ENCODE peak calls at places on chromosomes 3 and 15, in eight cellular contexts. F is H1, O is astrocyte, A is GM23248, U is fibroblast of lung, R is H9, E is mammary epithelial cell, S is GM23338. J is an unnamed sample.

GRCh38 chr15:90994059-90994416 is 297 bp downstream of the PRC1 start:
- DNase-seq in F (no peak), O (no peak), A (peak; percentile 57), U (no peak), R (no peak), E (peak; percentile 9), S (peak; percentile 31), J (no peak)

GRCh38 chr3:151428386-151428785 is 32.5 kb downstream of the IGSF10 start:
- DNase-seq in F (no peak), O (no peak), A (no peak), U (no peak), R (no peak), E (no peak), S (no peak), J (no peak)

GRCh38 chr3:32569540-32570425 is 875 bp downstream of the DYNC1LI1 start:
- DNase-seq in F (peak; percentile 91), O (no peak), A (peak; percentile 50), U (peak; percentile 32), R (peak; percentile 93), E (peak; percentile 66), S (peak; percentile 93), J (peak; percentile 52)

GRCh38 chr15:42405876-42406482 is 46.7 kb downstream of the CAPN3 start:
- DNase-seq in F (no peak), O (no peak), A (no peak), U (no peak), R (no peak), E (peak; percentile 8), S (no peak), J (no peak)

GRCh38 chr15:92800013-92800412 is 100.1 kb upstream of the CHD2 start:
- DNase-seq in F (no peak), O (no peak), A (no peak), U (no peak), R (no peak), E (no peak), S (no peak), J (no peak)

GRCh38 chr15:40105517-40106202 is 3.0 kb downstream of the BMF start:
- DNase-seq in F (no peak), O (no peak), A (no peak), U (no peak), R (no peak), E (no peak), S (no peak), J (no peak)

GRCh38 chr3:112605285-112605684 is 35.7 kb downstream of the CCDC80 start:
- DNase-seq in F (no peak), O (peak; percentile 98), A (peak; percentile 99), U (peak; percentile 95), R (no peak), E (peak; percentile 22), S (peak; percentile 55), J (no peak)

GRCh38 chr15:96410175-96411055 is 79.9 kb downstream of the NR2F2 start:
- DNase-seq in F (peak; percentile 61), O (no peak), A (peak; percentile 17), U (peak; percentile 33), R (peak; percentile 46), E (no peak), S (peak; percentile 58), J (no peak)

GRCh38 chr15:61084944-61085367 is 144.1 kb downstream of the RORA start:
- DNase-seq in F (no peak), O (no peak), A (no peak), U (no peak), R (peak; percentile 33), E (no peak), S (peak; percentile 70), J (no peak)

GRCh38 chr3:171163724-171164465 is 137.4 kb upstream of the SLC2A2 start:
- DNase-seq in F (no peak), O (no peak), A (peak; percentile 54), U (no peak), R (no peak), E (peak; percentile 68), S (no peak), J (no peak)

GRCh38 chr3:14516738-14517345 is 23.3 kb downstream of the GRIP2 start:
- DNase-seq in F (no peak), O (no peak), A (no peak), U (no peak), R (peak; percentile 14), E (no peak), S (no peak), J (no peak)

GRCh38 chr15:78619022-78619950 is 1.5 kb downstream of the CHRNA3 start:
- DNase-seq in F (peak; percentile 56), O (no peak), A (no peak), U (no peak), R (peak; percentile 51), E (no peak), S (peak; percentile 46), J (no peak)

GRCh38 chr15:78618490-78618934 is 2.3 kb downstream of the CHRNA3 start:
- DNase-seq in F (peak; percentile 98), O (peak; percentile 48), A (peak; percentile 88), U (peak; percentile 86), R (peak; percentile 87), E (peak; percentile 57), S (peak; percentile 96), J (peak; percentile 72)

GRCh38 chr15:78621810-78622402 is 1.1 kb upstream of the CHRNA3 start:
- DNase-seq in F (peak; percentile 41), O (no peak), A (no peak), U (no peak), R (no peak), E (no peak), S (no peak), J (no peak)

GRCh38 chr15:78620021-78620838 is 566 bp downstream of the CHRNA3 start:
- DNase-seq in F (peak; percentile 83), O (no peak), A (peak; percentile 13), U (no peak), R (peak; percentile 77), E (no peak), S (peak; percentile 80), J (no peak)

DNA sequence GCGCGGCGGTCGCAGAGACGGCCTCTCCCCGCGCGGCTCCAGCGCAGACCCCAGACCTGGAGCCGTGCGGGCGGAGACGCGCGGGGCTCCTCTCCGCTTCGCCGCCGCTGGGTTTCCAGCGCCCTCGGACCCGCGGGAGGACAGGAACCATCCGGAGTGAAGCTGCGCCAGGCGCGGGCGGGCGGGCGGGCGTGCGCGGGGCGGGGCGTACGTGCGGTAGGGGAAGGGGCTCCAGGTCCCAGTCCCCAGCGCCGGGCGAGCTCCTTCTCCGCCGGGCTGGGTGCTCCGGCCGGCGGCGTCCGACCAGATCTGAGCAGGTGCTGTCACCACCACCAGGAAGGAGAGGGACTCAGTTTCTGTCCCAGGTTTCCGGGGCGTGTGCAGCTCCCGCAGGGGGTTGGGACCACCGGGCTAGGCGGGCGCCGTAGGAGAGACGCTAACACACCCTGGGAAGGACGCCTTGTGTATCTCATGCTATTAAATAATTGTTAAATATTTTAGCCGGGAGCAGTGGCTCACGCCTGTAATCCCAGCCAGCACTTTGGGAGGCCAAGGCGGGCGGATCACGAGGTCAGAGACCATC is at the start of gene CHRNA3:
- DNase-seq in F (peak; percentile 63), O (no peak), A (no peak), U (no peak), R (peak; percentile 63), E (no peak), S (peak; percentile 64), J (no peak)
- H3K27me3 ChIP-seq in F (peaks cover 31% of the 10 kb centered on the region), O (peaks cover 40% of the 10 kb centered on the region), A (peaks cover 65% of the 10 kb centered on the region), U (peaks cover 30% of the 10 kb centered on the region), R (peaks cover 8% of the 10 kb centered on the region), E (peaks cover 21% of the 10 kb centered on the region), S (peaks cover 44% of the 10 kb centered on the region), J (peaks cover 35% of the 10 kb centered on the region)

DNA sequence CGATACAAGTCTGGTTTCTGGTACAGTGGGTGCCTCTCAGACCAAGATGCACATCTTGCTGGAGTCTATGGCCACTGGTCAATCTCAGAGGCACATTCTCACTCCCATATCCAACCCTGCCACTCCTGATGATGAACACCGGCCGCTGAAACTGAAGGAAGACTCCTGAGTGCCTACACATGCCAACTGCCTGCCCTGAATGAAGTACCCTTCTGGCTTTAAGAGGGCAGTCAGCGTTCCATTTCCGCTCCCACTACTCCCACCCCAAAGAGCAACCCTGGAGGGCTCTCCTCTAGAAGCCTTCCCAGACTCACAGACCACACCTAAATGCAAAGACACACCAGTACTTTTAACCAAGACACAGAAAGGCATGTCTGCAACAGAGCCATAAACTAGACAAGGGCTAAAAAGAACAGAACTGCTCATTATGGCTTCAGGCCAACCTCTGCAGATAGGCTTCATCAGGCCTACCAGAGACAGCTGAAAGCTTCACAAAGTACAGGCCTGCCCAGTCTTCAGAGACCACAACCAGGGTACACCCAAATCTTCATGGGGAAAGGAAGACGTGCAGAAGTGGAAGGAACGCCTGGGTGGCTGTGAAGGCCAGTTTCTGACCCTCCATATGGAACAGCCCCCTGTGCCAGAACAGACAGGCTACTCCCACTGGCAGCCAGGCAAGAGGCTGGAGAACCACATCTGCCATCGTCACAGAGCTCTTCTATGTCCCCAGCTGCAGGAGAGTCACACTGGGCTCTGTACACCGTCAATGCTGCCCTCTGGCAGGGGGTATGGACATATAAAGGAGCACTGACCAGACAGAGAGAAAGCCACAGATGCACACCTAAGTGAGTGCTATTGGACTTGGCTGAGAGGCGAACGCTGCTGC is 14.2 kb downstream of the ANP32A start:
- DNase-seq in F (peak; percentile 39), O (no peak), A (no peak), U (no peak), R (no peak), E (no peak), S (no peak), J (no peak)
- H4K20me1 ChIP-seq in F (peaks cover 65% of the 10 kb centered on the region), O (peaks cover 91% of the 10 kb centered on the region), A (peaks cover 4% of the 10 kb centered on the region), U (no peaks in the 10 kb centered on the region), R (peaks cover 3% of the 10 kb centered on the region), E (no peaks in the 10 kb centered on the region), S (peaks cover 88% of the 10 kb centered on the region), J (peaks cover 59% of the 10 kb centered on the region)

DNA sequence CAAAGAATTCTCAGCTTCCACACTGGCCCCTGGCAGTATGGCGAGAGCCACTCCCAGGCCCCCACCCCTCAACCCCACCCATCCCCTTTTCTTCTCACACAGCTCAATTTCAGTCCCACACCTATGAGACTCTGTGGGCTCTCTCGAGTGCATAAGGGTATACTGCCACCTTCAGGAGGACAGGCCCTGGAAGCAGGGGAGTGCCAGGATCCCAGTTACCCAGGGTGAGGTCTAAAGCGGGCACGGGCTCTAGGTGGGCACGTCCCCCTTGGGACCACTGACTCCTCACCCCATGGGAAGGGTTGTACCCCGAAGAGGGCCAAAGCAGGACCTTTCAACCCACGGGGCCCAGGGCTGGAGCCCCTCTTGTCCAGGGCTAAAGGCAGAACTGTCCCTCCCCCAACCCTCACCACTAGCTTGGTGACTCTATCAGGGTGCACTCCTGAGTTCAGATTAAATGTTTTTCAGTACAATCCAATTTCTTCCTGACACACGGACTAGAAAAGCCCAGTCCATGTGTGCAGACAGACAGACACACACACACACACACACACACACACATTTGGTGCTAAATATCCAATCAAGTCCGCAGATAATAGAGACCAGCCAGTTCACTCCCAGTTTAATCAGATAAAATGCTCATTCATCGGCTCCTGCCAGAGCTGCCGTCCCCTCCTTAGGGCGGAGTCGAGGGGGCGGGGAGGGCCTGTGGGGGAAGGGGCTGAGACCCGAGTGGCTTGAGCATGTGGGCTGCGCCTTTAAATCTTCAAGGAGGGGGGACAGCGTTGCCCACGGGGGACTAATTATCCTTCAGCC is 59.4 kb downstream of the CYP11A1 start:
- DNase-seq in F (peak; percentile 74), O (peak; percentile 44), A (peak; percentile 84), U (peak; percentile 58), R (peak; percentile 67), E (peak; percentile 58), S (peak; percentile 82), J (peak; percentile 59)
- H3K27me3 ChIP-seq in F (no peaks in the 10 kb centered on the region), O (peaks cover 4% of the 10 kb centered on the region), A (no peaks in the 10 kb centered on the region), U (peaks cover 31% of the 10 kb centered on the region), R (no peaks in the 10 kb centered on the region), E (no peaks in the 10 kb centered on the region), S (peaks cover 34% of the 10 kb centered on the region), J (no peaks in the 10 kb centered on the region)

DNA sequence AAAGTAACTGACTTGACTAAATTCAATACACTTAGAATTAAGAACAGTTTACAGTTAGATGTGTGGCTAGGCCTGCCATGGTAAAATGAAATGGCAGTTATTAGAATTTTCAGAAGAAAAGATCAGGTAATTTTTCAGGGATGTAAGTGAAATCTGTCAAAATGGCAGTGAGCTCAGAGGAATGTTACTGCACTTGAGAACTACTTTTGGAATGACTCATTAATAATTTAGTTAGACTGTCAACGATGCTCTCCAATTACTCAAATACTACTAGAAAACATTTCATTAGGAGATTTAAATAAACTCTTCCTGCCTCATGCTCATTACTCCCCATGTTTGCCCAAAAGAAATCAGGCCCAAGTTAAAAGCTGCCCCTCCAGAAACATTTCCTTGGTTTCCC is 84.4 kb downstream of the RFTN1 start:
- DNase-seq in F (no peak), O (peak; percentile 30), A (peak; percentile 48), U (no peak), R (no peak), E (no peak), S (no peak), J (no peak)
- H4K20me1 ChIP-seq in F (no peaks in the 10 kb centered on the region), O (peaks cover 58% of the 10 kb centered on the region), A (no peaks in the 10 kb centered on the region), U (no peaks in the 10 kb centered on the region), R (no peaks in the 10 kb centered on the region), E (no peaks in the 10 kb centered on the region), S (no peaks in the 10 kb centered on the region), J (no peaks in the 10 kb centered on the region)